ENCODE peak calls at places on chromosomes 5 and 9, in six cellular contexts. T is neuronal stem cell; U is hepatocyte; Q is heart left ventricle; O is effector memory CD4-positive, alpha-beta T cell; W is tibial nerve. J is an unnamed sample. For H3K4me1 and H3K9me3, the result is how much of the 10 kb centered on the place peaks cover.

GRCh38 chr5:40676643-40677333 is 2.9 kb upstream of the PTGER4 start:
- DNase-seq in T (no peak), U (peak), Q (peak), O (no peak), W (no peak), J (no peak)

GRCh38 chr9:97564291-97565175 is 63.1 kb downstream of the TMOD1 start:
- DNase-seq in T (no peak), U (peak), Q (no peak), O (no peak), W (peak), J (no peak)

GRCh38 chr5:181189363-181189961 is 15.5 kb downstream of the TRIM7 start:
- DNase-seq in T (no peak), U (peak), Q (no peak), O (no peak), W (no peak), J (peak)

GRCh38 chr9:120712539-120713031 is 1.7 kb downstream of the MEGF9 start:
- DNase-seq in T (no peak), U (no peak), Q (no peak), O (no peak), W (no peak), J (no peak)

GRCh38 chr9:113955076-113955752 is 79.1 kb downstream of the ZNF618 start:
- DNase-seq in T (no peak), U (no peak), Q (no peak), O (no peak), W (peak), J (no peak)

GRCh38 chr9:128124873-128125574 is 2.5 kb downstream of the PTGES2 start:
- DNase-seq in T (peak), U (peak), Q (peak), O (no peak), W (peak), J (no peak)

GRCh38 chr5:137957948-137958347 is 68.7 kb downstream of the PKD2L2 start:
- DNase-seq in T (no peak), U (no peak), Q (no peak), O (no peak), W (no peak), J (no peak)

GRCh38 chr5:135356522-135357318 is 42.3 kb downstream of the MACROH2A1 start:
- DNase-seq in T (no peak), U (peak), Q (peak), O (no peak), W (peak), J (no peak)

GRCh38 chr5:172659909-172660628 is 19.0 kb downstream of the NEURL1B start:
- DNase-seq in T (peak), U (peak), Q (peak), O (no peak), W (peak), J (no peak)

GRCh38 chr5:126969548-126969947 is 60.8 kb downstream of the MARCHF3 start:
- DNase-seq in T (no peak), U (no peak), Q (no peak), O (no peak), W (no peak), J (no peak)

GRCh38 chr5:14216372-14216771 is 73.2 kb downstream of the TRIO start:
- DNase-seq in T (no peak), U (no peak), Q (no peak), O (no peak), W (no peak), J (no peak)

GRCh38 chr5:135578685-135579341 is at the start of gene CXCL14:
- DNase-seq in T (peak), U (peak), Q (peak), O (no peak), W (peak), J (no peak)

GRCh38 chr9:27085456-27085855 is 23.6 kb upstream of the TEK start:
- DNase-seq in T (no peak), U (no peak), Q (no peak), O (no peak), W (no peak), J (no peak)

GRCh38 chr5:10441992-10442435 is 335 bp downstream of the ROPN1L start:
- DNase-seq in T (no peak), U (no peak), Q (no peak), O (no peak), W (no peak), J (no peak)

GRCh38 chr9:136969150-136969549 is 8.2 kb upstream of the PTGDS start:
- DNase-seq in T (no peak), U (no peak), Q (no peak), O (no peak), W (no peak), J (no peak)

GRCh38 chr5:166086568-166086967 is 2204.9 kb upstream of the WWC1 start:
- DNase-seq in T (no peak), U (no peak), Q (no peak), O (no peak), W (no peak), J (no peak)
- H3K4me1 ChIP-seq in T (under half), U (under half), Q (under half), O (under half), W (under half), J (under half)

GRCh38 chr5:30142432-30142831 is 1051.1 kb upstream of the CDH6 start:
- DNase-seq in T (no peak), U (no peak), Q (no peak), O (no peak), W (no peak), J (no peak)
- H3K9me3 ChIP-seq in T (under half), U (under half), Q (under half), O (under half), W (under half), J (under half)

GRCh38 chr5:54362434-54362833 is 52.1 kb upstream of the ARL15 start:
- DNase-seq in T (no peak), U (no peak), Q (no peak), O (no peak), W (no peak), J (no peak)
- H3K4me1 ChIP-seq in T (under half), U (under half), Q (under half), O (under half), W (under half), J (under half)

GRCh38 chr5:179079165-179079987 is 19.2 kb downstream of the ZNF354C start:
- DNase-seq in T (no peak), U (no peak), Q (no peak), O (no peak), W (no peak), J (no peak)
- H3K9me3 ChIP-seq in T (under half), U (half or more), Q (half or more), O (half or more), W (under half), J (half or more)

GRCh38 chr5:150498501-150498900 is 9.4 kb upstream of the NDST1 start:
- DNase-seq in T (peak), U (no peak), Q (no peak), O (no peak), W (no peak), J (no peak)

GRCh38 chr5:150498971-150499370 is 9.0 kb upstream of the NDST1 start:
- DNase-seq in T (no peak), U (no peak), Q (no peak), O (no peak), W (no peak), J (no peak)

GRCh38 chr5:150497274-150497988 is 10.5 kb upstream of the NDST1 start:
- DNase-seq in T (no peak), U (peak), Q (peak), O (no peak), W (peak), J (no peak)

GRCh38 chr5:150496534-150496933 is 11.4 kb upstream of the NDST1 start:
- DNase-seq in T (no peak), U (no peak), Q (peak), O (no peak), W (no peak), J (no peak)

GRCh38 chr5:150497989-150498317 is 10.0 kb upstream of the NDST1 start:
- DNase-seq in T (no peak), U (no peak), Q (no peak), O (no peak), W (no peak), J (no peak)
- H3K4me1 ChIP-seq in T (under half), U (under half), Q (half or more), O (under half), W (under half), J (under half)

DNA sequence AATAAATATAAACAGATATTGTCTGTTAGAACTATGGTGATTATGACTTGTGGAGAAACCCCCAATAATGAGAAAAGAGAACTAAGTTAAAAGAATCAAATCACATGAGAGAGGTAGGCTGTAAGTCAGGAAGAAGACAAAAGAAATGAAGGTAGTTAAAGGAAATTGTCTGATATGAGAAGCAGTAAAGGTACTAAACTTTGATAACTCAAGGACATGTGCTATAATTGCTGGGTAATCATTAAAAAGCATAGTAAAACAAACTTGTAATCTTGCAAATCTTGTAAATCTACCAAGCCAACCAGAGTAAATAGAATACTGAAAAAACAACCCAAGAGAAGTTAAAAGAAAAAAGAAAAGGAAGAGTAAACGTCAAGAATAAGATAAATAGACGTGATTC is 207.0 kb upstream of the CTNND2 start:
- DNase-seq in T (no peak), U (no peak), Q (no peak), O (no peak), W (no peak), J (no peak)
- H3K9me3 ChIP-seq in T (under half), U (under half), Q (under half), O (under half), W (under half), J (under half)

GRCh38 chr9:23739753-23740152 is 86.3 kb downstream of the ELAVL2 start:
- DNase-seq in T (no peak), U (no peak), Q (no peak), O (no peak), W (no peak), J (no peak)

GRCh38 chr9:23740531-23740930 is 85.5 kb downstream of the ELAVL2 start:
- DNase-seq in T (no peak), U (no peak), Q (no peak), O (no peak), W (no peak), J (no peak)

GRCh38 chr9:23746317-23746716 is 79.7 kb downstream of the ELAVL2 start:
- DNase-seq in T (no peak), U (no peak), Q (no peak), O (no peak), W (no peak), J (no peak)

GRCh38 chr9:23743041-23743440 is 83.0 kb downstream of the ELAVL2 start:
- DNase-seq in T (no peak), U (no peak), Q (no peak), O (no peak), W (no peak), J (no peak)

GRCh38 chr9:23741304-23741800 is 84.7 kb downstream of the ELAVL2 start:
- DNase-seq in T (no peak), U (peak), Q (no peak), O (no peak), W (no peak), J (no peak)
- H3K4me1 ChIP-seq in T (under half), U (under half), Q (under half), O (under half), W (under half), J (under half)

J was measured in CD8-positive, alpha-beta memory T cell.